ENCODE peak calls at places on chromosomes 7 and 10, in eight cellular contexts. U, A, L, I, S, P, O and D are unnamed samples.

GRCh38 chr10:113060221-113061053 is 110.4 kb downstream of the TCF7L2 start:
- DNase-seq in A (no peak), I (peak), U (peak), P (no peak), S (no peak), O (peak), L (peak), D (no peak)

GRCh38 chr10:23293145-23293724 is 51.4 kb downstream of the C10orf67 start:
- DNase-seq in U (peak), I (no peak), A (peak), S (no peak), P (peak), L (no peak), O (peak), D (no peak)

GRCh38 chr7:123916240-123916724 is 8.8 kb upstream of the SPAM1 start:
- DNase-seq in I (no peak), L (no peak), P (no peak), O (peak), S (no peak), A (no peak), U (peak), D (no peak)

GRCh38 chr7:95473276-95473985 is 12.3 kb upstream of the ASB4 start:
- DNase-seq in O (no peak), I (no peak), A (no peak), S (no peak), U (no peak), L (no peak), P (no peak), D (no peak)

GRCh38 chr7:26535483-26536069 is 243.9 kb downstream of the SNX10 start:
- DNase-seq in O (no peak), P (no peak), A (no peak), U (no peak), S (no peak), L (no peak), I (no peak), D (no peak)

GRCh38 chr7:101680406-101681145 is 51.5 kb upstream of the MYL10 start:
- DNase-seq in S (no peak), U (no peak), L (no peak), P (no peak), I (no peak), O (no peak), A (no peak), D (no peak)

GRCh38 chr7:132004528-132004927 is 448.1 kb upstream of the PODXL start:
- DNase-seq in O (no peak), P (peak), I (peak), S (no peak), U (peak), L (peak), A (no peak), D (peak)

GRCh38 chr7:36906448-36906847 is 182.2 kb upstream of the AOAH start:
- DNase-seq in P (no peak), U (no peak), L (no peak), I (no peak), A (no peak), O (no peak), S (no peak), D (no peak)

GRCh38 chr7:66629222-66629658 is 559 bp downstream of the KCTD7 start:
- DNase-seq in O (no peak), S (peak), L (no peak), U (no peak), P (no peak), A (no peak), I (no peak), D (peak)

GRCh38 chr7:94687810-94688209 is 31.9 kb upstream of the SGCE start:
- DNase-seq in S (no peak), O (no peak), L (no peak), A (no peak), I (no peak), U (peak), P (peak), D (no peak)

GRCh38 chr10:131213651-131214505 is 97.6 kb downstream of the TCERG1L start:
- DNase-seq in I (no peak), P (no peak), O (no peak), L (no peak), U (no peak), S (peak), A (no peak), D (peak)

GRCh38 chr10:70671619-70672164 is 614 bp upstream of the ADAMTS14 start:
- DNase-seq in U (no peak), O (no peak), I (no peak), S (no peak), P (peak), L (no peak), A (no peak), D (no peak)
- H3K4me3 ChIP-seq in U (peak), O (peak), I (no peak), S (peak), P (peak), L (peak), A (peak), D (peak)

GRCh38 chr10:104327745-104328635 is 10.3 kb downstream of the ITPRIP start:
- DNase-seq in P (peak), O (peak), I (peak), S (no peak), A (peak), U (peak), L (no peak), D (peak)

GRCh38 chr10:104329754-104330153 is 8.5 kb downstream of the ITPRIP start:
- DNase-seq in I (no peak), U (peak), P (peak), A (no peak), S (no peak), O (peak), L (no peak), D (peak)

GRCh38 chr10:104328916-104329710 is 9.2 kb downstream of the ITPRIP start:
- DNase-seq in I (peak), L (no peak), U (peak), O (peak), P (peak), A (no peak), S (no peak), D (peak)

GRCh38 chr10:104326991-104327610 is 11.2 kb downstream of the ITPRIP start:
- DNase-seq in O (no peak), A (no peak), U (no peak), I (no peak), P (no peak), L (no peak), S (no peak), D (peak)

DNA sequence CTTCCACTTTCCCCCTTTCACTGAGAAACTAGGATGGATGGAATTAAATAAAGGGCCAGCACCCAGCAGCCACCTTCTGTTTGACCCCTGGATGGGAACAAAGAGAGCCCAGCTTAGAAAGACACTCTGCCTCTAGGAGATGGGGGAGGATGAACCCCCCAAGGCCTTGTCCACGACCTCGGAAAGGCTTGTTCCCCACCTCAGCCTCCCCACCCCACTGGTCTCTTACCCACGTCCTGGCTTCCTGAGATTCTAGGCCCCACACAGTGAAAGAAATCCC is 9.7 kb downstream of the ITPRIP start:
- DNase-seq in O (no peak), P (no peak), S (no peak), I (no peak), L (no peak), A (no peak), U (no peak), D (no peak)
- H3K4me3 ChIP-seq in O (peak), P (peak), S (peak), I (no peak), L (peak), A (peak), U (peak), D (peak)

GRCh38 chr7:20785211-20786048 is 1.3 kb downstream of the SP8 start:
- DNase-seq in S (peak), O (no peak), L (no peak), I (no peak), A (no peak), U (no peak), P (no peak), D (no peak)
- H3K4me3 ChIP-seq in S (peak), O (peak), L (peak), I (no peak), A (no peak), U (peak), P (peak), D (peak)

DNA sequence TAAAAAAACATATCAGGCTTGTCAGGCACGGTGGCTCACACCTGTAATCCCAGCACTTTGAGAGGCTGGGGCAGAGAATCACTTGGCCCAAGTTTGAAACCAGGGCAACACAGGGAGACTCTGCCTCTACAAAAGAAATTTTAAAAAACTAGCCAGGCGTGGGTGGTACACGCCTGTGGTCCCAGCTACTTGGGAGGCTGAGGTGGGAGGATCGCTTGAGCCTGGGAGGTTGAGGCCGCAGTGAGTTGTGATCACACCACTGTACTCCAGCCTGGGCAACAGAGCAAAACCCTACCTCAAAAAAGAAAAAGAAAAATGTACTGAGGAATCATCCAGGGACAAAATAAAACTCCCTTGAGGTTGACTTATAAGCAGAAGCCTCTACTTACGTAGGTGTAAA is 149.9 kb upstream of the KLF14 start:
- DNase-seq in S (no peak), U (no peak), A (no peak), O (no peak), I (no peak), L (no peak), P (no peak), D (no peak)
- H3K4me3 ChIP-seq in S (no peak), U (no peak), A (no peak), O (no peak), I (no peak), L (no peak), P (no peak), D (no peak)

GRCh38 chr7:74290999-74291441 is 1.8 kb downstream of the CLIP2 start:
- DNase-seq in A (no peak), L (no peak), O (peak), I (no peak), P (no peak), U (no peak), S (no peak), D (no peak)
- H3K4me3 ChIP-seq in A (peak), L (peak), O (peak), I (no peak), P (peak), U (peak), S (peak), D (peak)

GRCh38 chr7:157676456-157677255 is 339.9 kb downstream of the DNAJB6 start:
- DNase-seq in S (no peak), U (no peak), I (no peak), O (peak), P (no peak), L (no peak), A (no peak), D (peak)

GRCh38 chr7:157674027-157674714 is 337.4 kb downstream of the DNAJB6 start:
- DNase-seq in U (no peak), S (no peak), A (no peak), L (no peak), O (no peak), I (no peak), P (no peak), D (peak)

GRCh38 chr7:157675427-157675930 is 338.7 kb downstream of the DNAJB6 start:
- DNase-seq in P (no peak), O (no peak), I (no peak), U (no peak), S (peak), L (no peak), A (no peak), D (peak)

GRCh38 chr7:157674715-157675426 is 338.1 kb downstream of the DNAJB6 start:
- DNase-seq in U (no peak), P (no peak), S (peak), I (no peak), O (no peak), A (no peak), L (no peak), D (peak)

GRCh38 chr7:157676001-157676400 is 339.2 kb downstream of the DNAJB6 start:
- DNase-seq in P (no peak), U (no peak), L (no peak), O (peak), A (no peak), S (peak), I (no peak), D (peak)
- H3K4me3 ChIP-seq in P (no peak), U (no peak), L (no peak), O (no peak), A (no peak), S (no peak), I (no peak), D (no peak)

GRCh38 chr7:52088008-52088787 is 771.6 kb upstream of the COBL start:
- DNase-seq in S (no peak), P (no peak), U (no peak), A (no peak), I (no peak), L (no peak), O (no peak), D (no peak)
- H3K4me3 ChIP-seq in S (peak), P (no peak), U (no peak), A (no peak), I (no peak), L (peak), O (no peak), D (no peak)